ENCODE peak calls at places on chromosomes 13 and 19, in six cellular contexts. I is astrocyte, D is heart left ventricle, S is cardiac muscle cell, T is psoas muscle, Q is adipocyte. W is an unnamed sample.

GRCh38 chr13:50842711-50843255 is 709 bp downstream of the DLEU7 start:
- DNase-seq in I (no peak), D (no peak), S (no peak), T (no peak), Q (no peak), W (no peak)

GRCh38 chr13:110531671-110532083 is 29.8 kb downstream of the RAB20 start:
- DNase-seq in I (no peak), D (no peak), S (no peak), T (no peak), Q (no peak), W (no peak)

GRCh38 chr13:73521291-73521626 is 462.5 kb downstream of the KLF5 start:
- DNase-seq in I (no peak), D (no peak), S (no peak), T (no peak), Q (no peak), W (no peak)

GRCh38 chr13:106182404-106182803 is 353.1 kb downstream of the EFNB2 start:
- DNase-seq in I (peak), D (no peak), S (no peak), T (no peak), Q (peak), W (no peak)

GRCh38 chr19:13092608-13093260 is 9.9 kb downstream of the LYL1 start:
- DNase-seq in I (peak), D (no peak), S (no peak), T (no peak), Q (no peak), W (no peak)

GRCh38 chr13:110552767-110553166 is 8.8 kb downstream of the RAB20 start:
- DNase-seq in I (no peak), D (no peak), S (no peak), T (no peak), Q (no peak), W (no peak)

GRCh38 chr13:94020833-94021232 is 458.6 kb downstream of the DCT start:
- DNase-seq in I (peak), D (no peak), S (no peak), T (no peak), Q (peak), W (no peak)

GRCh38 chr13:113753171-113753570 is 5.9 kb upstream of the TMEM255B start:
- DNase-seq in I (no peak), D (peak), S (no peak), T (no peak), Q (no peak), W (no peak)

GRCh38 chr19:11446652-11447301 is 11.3 kb downstream of the PRKCSH start:
- DNase-seq in I (no peak), D (peak), S (peak), T (peak), Q (peak), W (no peak)

GRCh38 chr19:12636631-12637030 is 25.9 kb downstream of the ZNF791 start:
- DNase-seq in I (no peak), D (no peak), S (no peak), T (no peak), Q (no peak), W (no peak)

GRCh38 chr13:83691966-83692365 is 190.3 kb downstream of the SLITRK1 start:
- DNase-seq in I (peak), D (no peak), S (no peak), T (no peak), Q (peak), W (no peak)

GRCh38 chr13:107351305-107351704 is 783.4 kb upstream of the ARGLU1 start:
- DNase-seq in I (peak), D (no peak), S (peak), T (no peak), Q (no peak), W (no peak)

GRCh38 chr13:113920606-113921306 is 53.1 kb downstream of the C13orf46 start:
- DNase-seq in I (no peak), D (no peak), S (no peak), T (no peak), Q (no peak), W (no peak)

GRCh38 chr13:33322474-33322827 is 36.9 kb upstream of the STARD13 start:
- DNase-seq in I (no peak), D (no peak), S (no peak), T (peak), Q (peak), W (no peak)
- H3K4me3 ChIP-seq in I (no peak), D (no peak), S (no peak), T (peak), Q (peak), W (no peak)

GRCh38 chr13:42377640-42378382 is 105.9 kb downstream of the AKAP11 start:
- DNase-seq in I (no peak), D (no peak), S (no peak), T (no peak), Q (no peak), W (no peak)
- H3K4me3 ChIP-seq in I (no peak), D (no peak), S (no peak), T (no peak), Q (no peak), W (no peak)

DNA sequence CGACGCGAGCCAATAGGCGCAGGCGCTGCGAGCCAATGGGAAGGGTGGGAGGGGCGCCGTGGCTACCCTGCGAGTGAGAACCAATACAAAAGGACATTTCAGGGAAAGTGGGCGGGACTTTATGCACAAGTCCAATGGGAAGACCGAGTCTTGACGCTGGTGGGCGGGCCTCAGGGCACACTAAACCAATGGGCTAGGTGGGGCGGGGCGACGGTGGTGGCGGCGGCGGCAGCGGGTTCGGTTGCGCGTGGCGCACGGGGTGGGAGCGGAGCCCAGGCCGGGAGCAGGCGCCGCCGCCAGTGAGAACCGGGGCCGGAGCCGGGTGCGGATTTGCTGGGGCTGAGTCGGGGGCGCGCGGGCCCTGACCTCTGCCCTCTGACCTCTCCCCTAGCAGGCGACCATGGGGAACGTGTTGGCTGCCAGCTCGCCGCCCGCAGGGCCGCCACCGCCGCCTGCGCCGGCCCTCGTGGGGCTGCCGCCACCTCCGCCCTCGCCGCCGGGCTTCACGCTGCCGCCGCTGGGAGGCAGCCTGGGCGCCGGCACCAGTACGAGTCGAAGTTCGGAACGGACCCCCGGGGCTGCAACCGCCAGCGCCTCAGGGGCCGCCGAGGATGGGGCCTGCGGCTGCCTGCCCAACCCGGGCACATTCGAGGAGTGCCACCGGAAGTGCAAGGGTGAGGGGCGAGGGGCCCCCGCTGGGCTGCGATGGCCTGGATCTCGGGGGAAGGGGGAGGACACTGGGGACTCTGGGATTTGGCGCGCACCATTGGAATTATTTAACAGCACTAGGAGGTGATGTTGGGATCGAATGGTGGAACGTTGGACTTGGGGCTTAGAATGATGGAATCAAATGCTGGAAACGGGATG is at the start of gene TOMM40:
- DNase-seq in I (peak), D (no peak), S (peak), T (peak), Q (peak), W (peak)
- H3K4me3 ChIP-seq in I (peak), D (peak), S (peak), T (peak), Q (peak), W (peak)

DNA sequence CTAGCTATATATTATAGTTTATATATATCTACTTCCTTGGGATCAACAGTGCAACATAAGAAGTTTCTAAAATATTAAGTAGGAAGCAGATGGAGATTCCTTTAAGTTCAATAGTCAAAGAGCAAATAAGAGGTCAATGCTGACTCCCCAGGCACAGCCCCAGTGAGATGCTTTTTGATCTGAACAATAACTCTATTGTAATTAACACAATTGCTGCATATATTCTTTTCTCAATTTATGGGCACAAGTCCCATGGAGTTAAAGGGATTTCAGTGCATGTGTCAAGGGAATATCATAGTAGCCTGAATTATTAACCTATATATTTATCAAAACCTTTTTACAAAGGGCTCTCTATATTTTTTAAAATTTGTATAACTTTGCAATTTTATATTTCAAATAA is 180.8 kb downstream of the SPRY2 start:
- DNase-seq in I (no peak), D (no peak), S (no peak), T (no peak), Q (no peak), W (no peak)
- H3K4me3 ChIP-seq in I (no peak), D (no peak), S (no peak), T (no peak), Q (no peak), W (no peak)

GRCh38 chr19:18834644-18834984 is 2.9 kb downstream of the UPF1 start:
- DNase-seq in I (no peak), D (no peak), S (no peak), T (no peak), Q (no peak), W (no peak)
- H3K4me3 ChIP-seq in I (peak), D (no peak), S (no peak), T (peak), Q (peak), W (peak)

DNA sequence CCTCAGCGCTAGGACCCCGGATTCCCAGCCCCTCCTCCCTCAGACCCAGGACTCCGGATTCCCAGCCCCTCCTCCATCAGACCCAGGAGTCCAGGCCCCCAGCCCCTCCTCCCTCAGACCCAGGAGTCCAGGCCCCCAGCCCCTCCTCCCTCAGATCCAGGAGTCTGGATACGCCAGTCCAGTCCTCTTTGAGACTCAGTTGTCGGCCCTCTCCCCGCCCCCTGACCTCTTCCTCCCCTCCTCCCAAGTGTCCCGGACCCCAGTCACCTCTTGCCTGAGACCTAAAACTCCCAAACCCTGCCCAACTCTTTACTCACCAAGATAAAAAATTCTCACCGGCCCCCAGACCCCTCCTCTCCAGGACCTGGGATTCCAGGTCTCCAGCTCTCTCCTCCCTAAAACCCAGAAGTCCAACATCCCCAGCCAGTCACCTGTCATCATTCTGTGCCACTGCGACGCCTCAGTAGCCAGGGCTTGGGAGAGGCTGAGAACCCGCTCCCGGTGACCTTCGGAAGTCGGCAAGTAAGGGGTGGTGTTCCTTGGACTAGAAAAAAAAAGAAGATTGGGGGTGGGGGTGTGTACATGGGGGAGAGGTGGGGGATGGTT is 1.4 kb upstream of the HSD17B14 start:
- DNase-seq in I (no peak), D (no peak), S (no peak), T (no peak), Q (no peak), W (no peak)
- H3K4me3 ChIP-seq in I (peak), D (no peak), S (peak), T (peak), Q (no peak), W (peak)

GRCh38 chr13:111893607-111894443 is 173.1 kb upstream of the SOX1 start:
- DNase-seq in I (no peak), D (no peak), S (peak), T (no peak), Q (no peak), W (peak)
- H3K4me3 ChIP-seq in I (peak), D (no peak), S (peak), T (peak), Q (no peak), W (peak)

DNA sequence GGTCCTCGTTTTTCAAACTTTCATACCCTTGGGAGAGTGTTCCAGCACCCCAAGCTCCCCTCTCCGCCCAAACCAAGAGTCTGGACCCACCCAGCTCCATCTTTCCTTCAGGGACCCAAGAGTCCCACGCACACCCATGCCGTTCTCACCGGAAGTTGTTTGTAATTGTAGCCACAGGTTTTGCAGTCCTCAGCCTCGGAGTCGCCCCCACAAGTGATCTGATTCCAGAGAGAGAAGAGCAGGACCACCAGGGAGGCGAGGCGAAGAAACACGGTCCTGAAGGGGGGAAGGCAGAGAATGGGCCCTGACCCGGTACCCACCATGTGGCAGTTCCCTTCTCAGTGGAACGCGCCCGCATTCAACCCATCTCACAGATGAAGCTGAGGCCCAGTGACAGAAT is 3.4 kb upstream of the LENG1 start:
- DNase-seq in I (no peak), D (no peak), S (no peak), T (no peak), Q (no peak), W (no peak)
- H3K4me3 ChIP-seq in I (no peak), D (no peak), S (no peak), T (peak), Q (peak), W (peak)